ENCODE peak calls at places on chromosomes 12 and 14, in nine cellular contexts. I is H1; V is endothelial cell of umbilical vein; T is psoas muscle; Q is CD4-positive, alpha-beta memory T cell; U is heart left ventricle; F is HepG2; G is neural progenitor cell; L is right atrium auricular region. Y is an unnamed sample.

GRCh38 chr12:100926669-100927248 is 132.2 kb downstream of the ANO4 start:
- DNase-seq in V (peak; percentile 21), F (peak; percentile 25), U (no peak), L (no peak), I (peak; percentile 54), Q (no peak), T (no peak), G (peak; percentile 84), Y (no peak)

GRCh38 chr14:98775892-98776291 is 496.1 kb downstream of the BCL11B start:
- DNase-seq in Q (no peak), I (no peak), F (no peak), V (no peak), U (no peak), T (no peak), L (no peak), G (no peak), Y (no peak)

GRCh38 chr14:21136024-21136423 is 19.8 kb downstream of the OR5AU1 start:
- DNase-seq in T (no peak), I (no peak), V (peak; percentile 21), L (no peak), G (peak; percentile 6), Q (peak; percentile 8), U (no peak), F (peak; percentile 35), Y (no peak)

GRCh38 chr12:49515266-49515665 is 23.6 kb upstream of the KCNH3 start:
- DNase-seq in L (no peak), F (no peak), G (no peak), T (no peak), I (no peak), V (peak; percentile 83), Q (no peak), U (no peak), Y (no peak)

GRCh38 chr12:253116-253831 is 9.4 kb downstream of the SLC6A13 start:
- DNase-seq in V (no peak), G (no peak), L (no peak), Q (no peak), U (no peak), T (no peak), I (no peak), F (no peak), Y (no peak)

GRCh38 chr14:74491952-74492351 is 1.2 kb downstream of the NPC2 start:
- DNase-seq in U (no peak), I (no peak), L (no peak), G (peak; percentile 50), F (peak; percentile 60), T (no peak), Q (no peak), V (peak; percentile 26), Y (no peak)

GRCh38 chr12:113306382-113306781 is 28.5 kb downstream of the SLC8B1 start:
- DNase-seq in T (no peak), G (no peak), U (no peak), Q (no peak), L (no peak), F (no peak), V (no peak), I (no peak), Y (no peak)

GRCh38 chr14:61640158-61640833 is 55.0 kb upstream of the HIF1A start:
- DNase-seq in Q (no peak), I (no peak), L (no peak), T (no peak), G (peak; percentile 14), U (peak; percentile 20), F (no peak), V (no peak), Y (no peak)

GRCh38 chr12:57479376-57480115 is at the start of gene ARHGAP9:
- DNase-seq in L (no peak), I (no peak), T (no peak), F (no peak), U (no peak), V (no peak), Q (peak; percentile 83), G (no peak), Y (peak; percentile 57)

GRCh38 chr12:43226151-43226550 is 325.9 kb downstream of the ADAMTS20 start:
- DNase-seq in F (no peak), U (no peak), T (no peak), Q (no peak), G (no peak), V (no peak), L (no peak), I (no peak), Y (no peak)

GRCh38 chr12:99686142-99686541 is 38.6 kb downstream of the GARIN6 start:
- DNase-seq in Q (no peak), L (no peak), G (no peak), I (no peak), V (no peak), U (no peak), T (no peak), F (no peak), Y (no peak)

GRCh38 chr12:31589896-31590729 is 823 bp downstream of the DENND5B start:
- DNase-seq in T (peak; percentile 84), V (peak; percentile 67), U (peak; percentile 72), I (no peak), L (peak; percentile 84), G (peak; percentile 84), Q (peak; percentile 2), F (peak; percentile 89), Y (no peak)

GRCh38 chr12:123165537-123165936 is 14.6 kb upstream of the PITPNM2 start:
- DNase-seq in V (no peak), G (no peak), U (no peak), I (no peak), L (no peak), F (no peak), Q (no peak), T (no peak), Y (no peak)

DNA sequence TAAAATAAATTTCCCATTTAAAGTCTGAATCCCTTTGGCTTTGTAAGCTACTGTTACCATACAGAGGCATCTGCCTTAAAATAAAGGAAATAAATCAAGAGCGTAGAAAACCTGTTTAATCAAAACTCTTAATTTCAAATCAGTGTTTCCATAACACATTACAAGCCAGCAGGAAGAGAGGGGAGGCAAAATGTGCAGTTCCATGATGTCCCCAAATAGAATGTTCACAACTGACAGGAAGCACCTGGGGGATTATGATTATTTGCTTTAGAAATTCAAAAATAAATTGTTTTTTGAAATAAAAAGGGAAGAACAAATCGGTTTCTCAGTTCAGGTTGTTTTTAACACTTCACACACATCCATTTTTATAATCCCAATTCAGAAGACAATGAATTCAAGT is 21.4 kb downstream of the SOCS2 start:
- DNase-seq in L (no peak), Q (no peak), G (no peak), V (peak; percentile 27), I (no peak), U (no peak), T (no peak), F (no peak), Y (no peak)
- H3K4me3 ChIP-seq in L (peak overlapping the region; percentile 16), Q (no peak overlapping the region), G (no peak overlapping the region), V (no peak overlapping the region), I (no peak overlapping the region), U (peak overlapping the region; percentile 51), T (peak overlapping the region; percentile 38), F (no peak overlapping the region), Y (no peak overlapping the region)

DNA sequence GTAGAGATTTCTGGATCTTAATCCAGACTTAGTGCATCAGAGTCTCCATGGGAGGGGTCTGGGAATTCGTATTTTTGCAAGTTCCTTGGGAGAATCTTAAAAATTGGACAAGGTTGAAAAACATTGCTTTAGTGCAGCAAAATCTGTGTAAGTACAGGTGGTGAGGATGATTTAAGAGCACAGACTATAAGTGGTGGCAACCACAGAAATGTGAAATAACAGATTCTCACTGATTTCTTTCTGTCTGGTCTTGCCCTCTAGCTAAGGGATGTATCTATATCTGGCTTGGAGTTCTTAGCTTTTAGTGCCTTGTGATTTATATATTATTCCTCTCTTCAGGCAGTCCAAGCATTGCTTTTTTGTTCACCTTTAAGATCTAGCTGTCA is 116.2 kb downstream of the DIP2B start:
- DNase-seq in L (no peak), Q (no peak), V (no peak), U (no peak), T (no peak), I (no peak), G (no peak), F (no peak), Y (no peak)
- H3K4me1 ChIP-seq in L (peaks cover 31% of the 10 kb centered on the region), Q (peaks cover 44% of the 10 kb centered on the region), V (peaks cover 21% of the 10 kb centered on the region), U (peaks cover 19% of the 10 kb centered on the region), T (peaks cover 31% of the 10 kb centered on the region), I (peaks cover 26% of the 10 kb centered on the region), G (peaks cover 41% of the 10 kb centered on the region), F (peaks cover 54% of the 10 kb centered on the region), Y (peaks cover 24% of the 10 kb centered on the region)

GRCh38 chr14:94115068-94115591 is 4.6 kb downstream of the IFI27 start:
- DNase-seq in U (no peak), T (no peak), L (no peak), V (peak; percentile 32), G (no peak), F (no peak), I (no peak), Q (no peak), Y (no peak)
- H3K27ac ChIP-seq in U (peak overlapping the region; percentile 96), T (peak overlapping the region; percentile 2), L (peak overlapping the region; percentile 83), V (no peak overlapping the region), G (no peak overlapping the region), F (no peak overlapping the region), I (no peak overlapping the region), Q (no peak overlapping the region), Y (no peak overlapping the region)

DNA sequence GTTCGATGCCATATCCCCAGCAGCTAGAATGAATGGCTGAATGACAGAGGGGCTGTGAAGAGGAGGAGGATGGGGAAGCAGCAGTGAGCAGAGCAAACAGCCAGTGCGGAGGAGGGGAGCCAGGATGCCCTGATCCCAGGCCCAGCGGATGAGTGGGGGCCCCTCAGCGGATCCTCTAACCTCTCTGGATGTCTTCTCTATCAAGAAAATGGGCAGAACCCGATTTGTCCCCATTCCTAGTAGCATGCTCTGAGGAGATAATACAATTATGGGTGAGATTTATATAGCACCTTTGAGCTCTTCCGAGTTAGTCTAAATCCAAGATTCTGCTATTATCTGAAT is 30.0 kb upstream of the RPLP0 start:
- DNase-seq in T (no peak), Q (no peak), F (no peak), L (no peak), G (no peak), V (no peak), U (no peak), I (no peak), Y (no peak)
- H3K4me3 ChIP-seq in T (peak overlapping the region; percentile 52), Q (peak overlapping the region; percentile 11), F (peak overlapping the region; percentile 49), L (peak overlapping the region; percentile 15), G (no peak overlapping the region), V (no peak overlapping the region), U (peak overlapping the region; percentile 17), I (peak overlapping the region; percentile 38), Y (peak overlapping the region; percentile 7)

GRCh38 chr14:105913221-105913620 is 386.8 kb downstream of the TMEM121 start:
- DNase-seq in L (no peak), U (no peak), I (no peak), Q (no peak), G (no peak), F (no peak), V (no peak), T (peak; percentile 21), Y (no peak)
- H3K4me1 ChIP-seq in L (no peaks in the 10 kb centered on the region), U (no peaks in the 10 kb centered on the region), I (no peaks in the 10 kb centered on the region), Q (no peaks in the 10 kb centered on the region), G (no peaks in the 10 kb centered on the region), F (no peaks in the 10 kb centered on the region), V (no peaks in the 10 kb centered on the region), T (no peaks in the 10 kb centered on the region), Y (no peaks in the 10 kb centered on the region)

GRCh38 chr12:20040844-20041243 is 327.5 kb upstream of the PDE3A start:
- DNase-seq in V (peak; percentile 37), Q (no peak), I (no peak), T (no peak), F (no peak), U (peak; percentile 36), L (no peak), G (peak; percentile 4), Y (no peak)
- H3K27ac ChIP-seq in V (no peak overlapping the region), Q (no peak overlapping the region), I (no peak overlapping the region), T (no peak overlapping the region), F (no peak overlapping the region), U (peak overlapping the region; percentile 51), L (peak overlapping the region; percentile 46), G (no peak overlapping the region), Y (no peak overlapping the region)